ENCODE peak calls at places on chromosomes 1 and 21, in six cellular contexts. L is KBM-7, U is mucosa of descending colon, M is GM06990, V is HFFc6, Q is germinal center. Y is an unnamed sample.

GRCh38 chr1:86156571-86157455 is at the start of gene COL24A1:
- DNase-seq in L (peak), U (peak), M (peak), V (peak), Q (peak), Y (peak)

GRCh38 chr1:45644661-45645060 is 20.8 kb upstream of the CCDC17 start:
- DNase-seq in L (no peak), U (no peak), M (no peak), V (no peak), Q (peak), Y (no peak)

GRCh38 chr1:44524180-44524579 is 119.1 kb downstream of the RNF220 start:
- DNase-seq in L (no peak), U (no peak), M (no peak), V (no peak), Q (no peak), Y (no peak)

GRCh38 chr1:89672489-89673183 is 39.7 kb downstream of the LRRC8C start:
- DNase-seq in L (no peak), U (no peak), M (no peak), V (no peak), Q (no peak), Y (no peak)

GRCh38 chr1:231534703-231535159 is 6.3 kb downstream of the TSNAX start:
- DNase-seq in L (no peak), U (no peak), M (no peak), V (no peak), Q (no peak), Y (no peak)

GRCh38 chr1:172203135-172203823 is 217.2 kb upstream of the C1orf105 start:
- DNase-seq in L (no peak), U (no peak), M (no peak), V (no peak), Q (no peak), Y (no peak)

GRCh38 chr1:67945733-67946374 is 104.6 kb downstream of the DIRAS3 start:
- DNase-seq in L (no peak), U (no peak), M (no peak), V (no peak), Q (no peak), Y (no peak)

GRCh38 chr1:207007352-207008033 is 25.1 kb downstream of the C1orf116 start:
- DNase-seq in L (no peak), U (no peak), M (no peak), V (peak), Q (no peak), Y (peak)

GRCh38 chr1:226046240-226046639 is 16.3 kb upstream of the H3-3A start:
- DNase-seq in L (no peak), U (no peak), M (no peak), V (peak), Q (no peak), Y (peak)

GRCh38 chr1:151037032-151037431 is 646 bp downstream of the BNIPL start:
- DNase-seq in L (no peak), U (no peak), M (no peak), V (no peak), Q (no peak), Y (no peak)

GRCh38 chr21:39854572-39854971 is 12.7 kb upstream of the PCP4 start:
- DNase-seq in L (no peak), U (no peak), M (no peak), V (no peak), Q (no peak), Y (no peak)

GRCh38 chr1:25728301-25728935 is 71.6 kb upstream of the SELENON start:
- DNase-seq in L (no peak), U (no peak), M (no peak), V (no peak), Q (no peak), Y (no peak)

GRCh38 chr1:153397056-153397923 is 6.4 kb upstream of the S100A8 start:
- DNase-seq in L (no peak), U (no peak), M (no peak), V (no peak), Q (no peak), Y (no peak)

GRCh38 chr1:2567083-2567679 is 11.0 kb downstream of the TNFRSF14 start:
- DNase-seq in L (no peak), U (no peak), M (no peak), V (no peak), Q (no peak), Y (no peak)

GRCh38 chr1:19443321-19443720 is 42.0 kb downstream of the CAPZB start:
- DNase-seq in L (no peak), U (no peak), M (no peak), V (no peak), Q (no peak), Y (no peak)

GRCh38 chr1:210448293-210448892 is 119.7 kb downstream of the HHAT start:
- DNase-seq in L (peak), U (no peak), M (no peak), V (peak), Q (peak), Y (peak)